ENCODE peak calls at places on chromosomes 2 and 18, in five cellular contexts. One of them, this sample, is unnamed. For H3K4me1, the result is how much of the 10 kb centered on the place peaks cover.

GRCh38 chr2:233655043-233655442 is 16.7 kb upstream of the UGT1A9 start:
- DNase-seq in stomach: no peak
- DNase-seq in HepG2: no peak
- DNase-seq in spleen: no peak
- DNase-seq in IMR-90: no peak
- DNase-seq in this sample: no peak

GRCh38 chr2:129767987-129768386 is 211.5 kb upstream of the RAB6C start:
- DNase-seq in stomach: no peak
- DNase-seq in HepG2: no peak
- DNase-seq in spleen: no peak
- DNase-seq in IMR-90: no peak
- DNase-seq in this sample: peak

GRCh38 chr18:46615720-46616119 is 41.3 kb downstream of the LOXHD1 start:
- DNase-seq in stomach: no peak
- DNase-seq in HepG2: no peak
- DNase-seq in spleen: no peak
- DNase-seq in IMR-90: no peak
- DNase-seq in this sample: no peak

GRCh38 chr2:239498981-239499633 is 98.3 kb upstream of the HDAC4 start:
- DNase-seq in stomach: no peak
- DNase-seq in HepG2: no peak
- DNase-seq in spleen: no peak
- DNase-seq in IMR-90: no peak
- DNase-seq in this sample: no peak

GRCh38 chr2:1309507-1309906 is 103.8 kb upstream of the TPO start:
- DNase-seq in stomach: no peak
- DNase-seq in HepG2: no peak
- DNase-seq in spleen: no peak
- DNase-seq in IMR-90: no peak
- DNase-seq in this sample: peak

GRCh38 chr2:162301151-162301804 is 17.2 kb downstream of the IFIH1 start:
- DNase-seq in stomach: peak
- DNase-seq in HepG2: peak
- DNase-seq in spleen: no peak
- DNase-seq in IMR-90: peak
- DNase-seq in this sample: no peak

GRCh38 chr2:101012706-101013181 is 10.7 kb downstream of the RPL31 start:
- DNase-seq in stomach: no peak
- DNase-seq in HepG2: peak
- DNase-seq in spleen: no peak
- DNase-seq in IMR-90: peak
- DNase-seq in this sample: no peak

GRCh38 chr18:36127866-36128845 is 984 bp downstream of the SLC39A6 start:
- DNase-seq in stomach: no peak
- DNase-seq in HepG2: peak
- DNase-seq in spleen: peak
- DNase-seq in IMR-90: peak
- DNase-seq in this sample: no peak

GRCh38 chr18:12532661-12533060 is 124.9 kb downstream of the PRELID3A start:
- DNase-seq in stomach: no peak
- DNase-seq in HepG2: no peak
- DNase-seq in spleen: no peak
- DNase-seq in IMR-90: no peak
- DNase-seq in this sample: no peak

GRCh38 chr18:54119524-54120019 is 104.9 kb downstream of the MBD2 start:
- DNase-seq in stomach: no peak
- DNase-seq in HepG2: peak
- DNase-seq in spleen: no peak
- DNase-seq in IMR-90: peak
- DNase-seq in this sample: no peak

GRCh38 chr2:17538022-17538843 is 2.3 kb upstream of the VSNL1 start:
- DNase-seq in stomach: no peak
- DNase-seq in HepG2: peak
- DNase-seq in spleen: no peak
- DNase-seq in IMR-90: peak
- DNase-seq in this sample: no peak

GRCh38 chr2:26922638-26923466 is 47.6 kb upstream of the MAPRE3 start:
- DNase-seq in stomach: peak
- DNase-seq in HepG2: peak
- DNase-seq in spleen: peak
- DNase-seq in IMR-90: peak
- DNase-seq in this sample: no peak

GRCh38 chr2:144133881-144134280 is 386.0 kb downstream of the ZEB2 start:
- DNase-seq in stomach: no peak
- DNase-seq in HepG2: no peak
- DNase-seq in spleen: no peak
- DNase-seq in IMR-90: no peak
- DNase-seq in this sample: no peak

GRCh38 chr2:237113026-237113810 is 27.5 kb downstream of the COPS8 start:
- DNase-seq in stomach: no peak
- DNase-seq in HepG2: no peak
- DNase-seq in spleen: no peak
- DNase-seq in IMR-90: peak
- DNase-seq in this sample: no peak

GRCh38 chr18:1917141-1917540 is 654.2 kb downstream of the METTL4 start:
- DNase-seq in stomach: no peak
- DNase-seq in HepG2: no peak
- DNase-seq in spleen: no peak
- DNase-seq in IMR-90: no peak
- DNase-seq in this sample: no peak

GRCh38 chr2:201962766-201963555 is 70.7 kb upstream of the FZD7 start:
- DNase-seq in stomach: no peak
- DNase-seq in HepG2: no peak
- DNase-seq in spleen: no peak
- DNase-seq in IMR-90: no peak
- DNase-seq in this sample: no peak

GRCh38 chr2:190581997-190582396 is 47.5 kb upstream of the NEMP2 start:
- DNase-seq in stomach: no peak
- DNase-seq in HepG2: no peak
- DNase-seq in spleen: no peak
- DNase-seq in IMR-90: no peak
- DNase-seq in this sample: peak

GRCh38 chr2:121810959-121811853 is 55.8 kb downstream of the TSN start:
- DNase-seq in stomach: peak
- DNase-seq in HepG2: peak
- DNase-seq in spleen: peak
- DNase-seq in IMR-90: peak
- DNase-seq in this sample: no peak

GRCh38 chr18:70195852-70196434 is 9.5 kb downstream of the RTTN start:
- DNase-seq in stomach: no peak
- DNase-seq in HepG2: peak
- DNase-seq in spleen: no peak
- DNase-seq in IMR-90: peak
- DNase-seq in this sample: no peak

GRCh38 chr2:59196511-59196910 is 955.4 kb upstream of the FANCL start:
- DNase-seq in stomach: no peak
- DNase-seq in HepG2: no peak
- DNase-seq in spleen: no peak
- DNase-seq in IMR-90: peak
- DNase-seq in this sample: no peak

GRCh38 chr2:96878796-96879544 is 9.1 kb upstream of the SEMA4C start:
- DNase-seq in stomach: no peak
- DNase-seq in HepG2: no peak
- DNase-seq in spleen: peak
- DNase-seq in IMR-90: no peak
- DNase-seq in this sample: no peak

GRCh38 chr2:227536445-227536844 is 62.2 kb upstream of the SCYGR2 start:
- DNase-seq in stomach: no peak
- DNase-seq in HepG2: peak
- DNase-seq in spleen: no peak
- DNase-seq in IMR-90: no peak
- DNase-seq in this sample: no peak

GRCh38 chr2:68686178-68686577 is 42.8 kb downstream of the PROKR1 start:
- DNase-seq in stomach: no peak
- DNase-seq in HepG2: no peak
- DNase-seq in spleen: no peak
- DNase-seq in IMR-90: no peak
- DNase-seq in this sample: peak

GRCh38 chr2:240205348-240205747 is 64.9 kb upstream of the OTOS start:
- DNase-seq in stomach: no peak
- DNase-seq in HepG2: no peak
- DNase-seq in spleen: peak
- DNase-seq in IMR-90: peak
- DNase-seq in this sample: no peak

GRCh38 chr2:62014102-62014501 is 108.6 kb downstream of the COMMD1 start:
- DNase-seq in stomach: peak
- DNase-seq in HepG2: peak
- DNase-seq in spleen: no peak
- DNase-seq in IMR-90: peak
- DNase-seq in this sample: no peak

GRCh38 chr2:166158546-166158945 is 30.7 kb upstream of the SCN1A start:
- DNase-seq in stomach: no peak
- DNase-seq in HepG2: no peak
- DNase-seq in spleen: no peak
- DNase-seq in IMR-90: no peak
- DNase-seq in this sample: no peak

GRCh38 chr2:207149253-207150213 is 16.2 kb downstream of the KLF7 start:
- DNase-seq in stomach: no peak
- DNase-seq in HepG2: no peak
- DNase-seq in spleen: no peak
- DNase-seq in IMR-90: peak
- DNase-seq in this sample: no peak

GRCh38 chr2:230144348-230144747 is 75.4 kb downstream of the SP110 start:
- DNase-seq in stomach: no peak
- DNase-seq in HepG2: no peak
- DNase-seq in spleen: no peak
- DNase-seq in IMR-90: no peak
- DNase-seq in this sample: no peak

DNA sequence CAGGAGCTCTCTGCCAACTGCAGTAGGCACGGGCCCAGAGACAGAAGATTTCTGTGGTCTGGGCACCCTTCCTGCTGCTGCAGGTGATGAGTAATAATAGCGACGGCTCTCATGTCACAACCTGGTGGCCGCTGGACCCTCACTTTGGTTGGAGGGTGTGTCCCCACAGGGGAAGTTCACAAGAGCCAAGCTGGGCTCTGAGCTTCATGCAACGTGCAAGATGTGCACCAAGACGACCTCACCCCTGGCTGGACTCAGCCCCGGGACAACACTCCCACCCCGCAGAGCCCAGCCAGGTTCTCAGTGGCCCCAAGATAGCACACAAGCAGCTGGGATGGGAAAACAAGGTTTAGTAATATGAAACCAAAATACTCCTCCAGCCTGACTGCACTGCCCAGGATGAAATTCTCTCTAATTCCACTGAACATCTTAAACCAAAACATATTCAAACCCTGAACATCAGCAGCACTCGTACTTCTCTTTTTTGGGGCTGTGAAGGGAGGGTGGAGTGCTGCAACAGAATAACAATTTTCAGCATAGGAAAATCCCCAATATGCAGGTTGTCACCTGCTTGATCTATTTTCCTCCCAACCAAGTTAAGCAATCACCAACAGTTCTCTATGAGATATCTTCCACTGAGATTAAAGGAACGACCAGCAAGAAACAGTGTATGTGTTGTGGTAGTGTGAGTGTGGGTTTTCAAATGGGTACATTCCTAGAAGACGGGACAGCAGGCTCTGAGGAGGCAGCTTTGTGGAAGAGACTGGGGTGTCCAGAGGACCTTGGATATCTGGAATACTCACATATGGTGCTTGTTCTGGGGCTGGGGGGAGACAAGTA is 26.5 kb downstream of the BCL2 start:
- DNase-seq in stomach: no peak
- DNase-seq in HepG2: no peak
- DNase-seq in spleen: peak
- DNase-seq in IMR-90: no peak
- DNase-seq in this sample: no peak
- H3K4me1 ChIP-seq in stomach: half or more
- H3K4me1 ChIP-seq in HepG2: under half
- H3K4me1 ChIP-seq in spleen: half or more
- H3K4me1 ChIP-seq in IMR-90: under half
- H3K4me1 ChIP-seq in this sample: half or more

GRCh38 chr18:76979906-76980305 is 152.7 kb downstream of the MBP start:
- DNase-seq in stomach: no peak
- DNase-seq in HepG2: no peak
- DNase-seq in spleen: no peak
- DNase-seq in IMR-90: no peak
- DNase-seq in this sample: no peak
- TF ChIP-seq POLR2A in stomach: no peak
- TF ChIP-seq POLR2A in HepG2: no peak
- TF ChIP-seq POLR2A in spleen: no peak
- TF ChIP-seq POLR2A in IMR-90: no peak
- TF ChIP-seq POLR2A in this sample: no peak

GRCh38 chr18:48954837-48955527 is 4.2 kb upstream of the SMAD7 start:
- DNase-seq in stomach: no peak
- DNase-seq in HepG2: no peak
- DNase-seq in spleen: peak
- DNase-seq in IMR-90: no peak
- DNase-seq in this sample: no peak
- H3K4me1 ChIP-seq in stomach: under half
- H3K4me1 ChIP-seq in HepG2: under half
- H3K4me1 ChIP-seq in spleen: half or more
- H3K4me1 ChIP-seq in IMR-90: under half
- H3K4me1 ChIP-seq in this sample: under half

GRCh38 chr2:118127250-118127649 is 39.0 kb downstream of the INSIG2 start:
- DNase-seq in stomach: no peak
- DNase-seq in HepG2: no peak
- DNase-seq in spleen: no peak
- DNase-seq in IMR-90: no peak
- DNase-seq in this sample: peak
- TF ChIP-seq POLR2A in stomach: no peak
- TF ChIP-seq POLR2A in HepG2: no peak
- TF ChIP-seq POLR2A in spleen: no peak
- TF ChIP-seq POLR2A in IMR-90: no peak
- TF ChIP-seq POLR2A in this sample: no peak

This sample was measured in esophagus muscularis mucosa.